ENCODE peak calls at places on chromosome 3, in nine cellular contexts. X is A549, Z is HepG2, F is upper lobe of left lung, D is tibial nerve, Y is stomach, E is SK-N-SH, V is transverse colon, L is suprapubic skin. T is an unnamed sample. For H3K4me1, the result is how much of the 10 kb centered on the place peaks cover.

GRCh38 chr3:66336358-66336766 is 115.6 kb downstream of the SLC25A26 start:
- DNase-seq in X (no peak), Z (no peak), F (no peak), D (no peak), Y (no peak), E (no peak), V (no peak), L (no peak), T (no peak)

GRCh38 chr3:140396110-140396509 is 281.8 kb upstream of the TRIM42 start:
- DNase-seq in X (no peak), Z (no peak), F (no peak), D (no peak), Y (no peak), E (no peak), V (no peak), L (no peak), T (no peak)

GRCh38 chr3:166743463-166744134 is 636.5 kb downstream of the ZBBX start:
- DNase-seq in X (no peak), Z (no peak), F (no peak), D (no peak), Y (no peak), E (no peak), V (no peak), L (no peak), T (no peak)

GRCh38 chr3:150114873-150115570 is 144.3 kb upstream of the PFN2 start:
- DNase-seq in X (no peak), Z (no peak), F (no peak), D (no peak), Y (no peak), E (no peak), V (no peak), L (no peak), T (no peak)

GRCh38 chr3:176798680-176799079 is 398.6 kb downstream of the TBL1XR1 start:
- DNase-seq in X (no peak), Z (no peak), F (no peak), D (no peak), Y (no peak), E (no peak), V (no peak), L (no peak), T (no peak)

GRCh38 chr3:33884204-33884561 is 85.8 kb downstream of the PDCD6IP start:
- DNase-seq in X (peak), Z (peak), F (no peak), D (no peak), Y (no peak), E (no peak), V (no peak), L (no peak), T (no peak)

GRCh38 chr3:62939707-62940106 is 64.5 kb upstream of the CADPS start:
- DNase-seq in X (no peak), Z (no peak), F (no peak), D (no peak), Y (no peak), E (no peak), V (peak), L (no peak), T (no peak)

GRCh38 chr3:66822059-66823009 is 175.8 kb upstream of the KBTBD8 start:
- DNase-seq in X (peak), Z (peak), F (peak), D (peak), Y (peak), E (peak), V (peak), L (peak), T (peak)

GRCh38 chr3:156382458-156383346 is 172.2 kb downstream of the SSR3 start:
- DNase-seq in X (peak), Z (peak), F (peak), D (no peak), Y (peak), E (no peak), V (peak), L (no peak), T (no peak)

GRCh38 chr3:149487598-149488197 is 13.2 kb downstream of the TM4SF4 start:
- DNase-seq in X (peak), Z (no peak), F (no peak), D (no peak), Y (no peak), E (no peak), V (peak), L (no peak), T (no peak)

GRCh38 chr3:139586420-139587017 is 47.0 kb upstream of the RBP1 start:
- DNase-seq in X (no peak), Z (no peak), F (no peak), D (no peak), Y (no peak), E (no peak), V (no peak), L (no peak), T (no peak)

GRCh38 chr3:176967525-176967924 is 229.8 kb downstream of the TBL1XR1 start:
- DNase-seq in X (peak), Z (no peak), F (no peak), D (no peak), Y (no peak), E (no peak), V (no peak), L (no peak), T (no peak)

GRCh38 chr3:50268703-50269451 is at the start of gene SEMA3B:
- DNase-seq in X (peak), Z (peak), F (peak), D (peak), Y (peak), E (no peak), V (peak), L (no peak), T (peak)

GRCh38 chr3:16124636-16125035 is 49.8 kb upstream of the GALNT15 start:
- DNase-seq in X (peak), Z (no peak), F (no peak), D (no peak), Y (no peak), E (no peak), V (no peak), L (no peak), T (no peak)

GRCh38 chr3:95333826-95334225 is 1271.0 kb downstream of the NSUN3 start:
- DNase-seq in X (no peak), Z (no peak), F (no peak), D (no peak), Y (no peak), E (no peak), V (no peak), L (no peak), T (no peak)

GRCh38 chr3:50612234-50612972 is 829 bp upstream of the CISH start:
- DNase-seq in X (no peak), Z (no peak), F (no peak), D (no peak), Y (no peak), E (no peak), V (no peak), L (no peak), T (no peak)

GRCh38 chr3:166955549-166955948 is 424.5 kb downstream of the ZBBX start:
- DNase-seq in X (no peak), Z (no peak), F (no peak), D (no peak), Y (no peak), E (no peak), V (no peak), L (no peak), T (no peak)

GRCh38 chr3:138124188-138124587 is 8.0 kb downstream of the A4GNT start:
- DNase-seq in X (no peak), Z (no peak), F (peak), D (no peak), Y (no peak), E (no peak), V (no peak), L (no peak), T (no peak)

GRCh38 chr3:123586131-123586530 is 1.3 kb upstream of the HACD2 start:
- DNase-seq in X (peak), Z (peak), F (peak), D (no peak), Y (peak), E (peak), V (peak), L (no peak), T (peak)

GRCh38 chr3:59149166-59149565 is 99.3 kb upstream of the CFAP20DC start:
- DNase-seq in X (no peak), Z (no peak), F (no peak), D (no peak), Y (no peak), E (no peak), V (no peak), L (no peak), T (no peak)

GRCh38 chr3:33403756-33404155 is 36.4 kb downstream of the UBP1 start:
- DNase-seq in X (no peak), Z (no peak), F (no peak), D (no peak), Y (no peak), E (no peak), V (no peak), L (no peak), T (no peak)

GRCh38 chr3:65039754-65040210 is 352.0 kb upstream of the ADAMTS9 start:
- DNase-seq in X (peak), Z (peak), F (no peak), D (no peak), Y (no peak), E (no peak), V (no peak), L (no peak), T (no peak)

GRCh38 chr3:13544293-13544831 is 4.6 kb upstream of the FBLN2 start:
- DNase-seq in X (peak), Z (no peak), F (no peak), D (no peak), Y (no peak), E (no peak), V (no peak), L (no peak), T (no peak)

GRCh38 chr3:155323063-155323666 is 29.7 kb upstream of the STRIT1 start:
- DNase-seq in X (peak), Z (peak), F (no peak), D (no peak), Y (no peak), E (peak), V (peak), L (no peak), T (no peak)

GRCh38 chr3:19065027-19065426 is 83.3 kb upstream of the KCNH8 start:
- DNase-seq in X (no peak), Z (peak), F (no peak), D (no peak), Y (no peak), E (peak), V (no peak), L (no peak), T (no peak)

GRCh38 chr3:108090066-108090700 is 648 bp downstream of the CD47 start:
- DNase-seq in X (peak), Z (no peak), F (peak), D (peak), Y (peak), E (no peak), V (peak), L (peak), T (no peak)

GRCh38 chr3:37144806-37145205 is 29.6 kb downstream of the LRRFIP2 start:
- DNase-seq in X (peak), Z (peak), F (no peak), D (no peak), Y (no peak), E (no peak), V (no peak), L (no peak), T (no peak)

GRCh38 chr3:158434412-158435038 is 136.5 kb upstream of the MLF1 start:
- DNase-seq in X (peak), Z (peak), F (peak), D (peak), Y (peak), E (peak), V (peak), L (no peak), T (peak)
- TF ChIP-seq EP300 in X (no peak), Z (no peak), F (no peak), D (no peak), Y (no peak), E (no peak), V (no peak), L (no peak), T (no peak)

GRCh38 chr3:185730550-185730949 is 94.3 kb downstream of the IGF2BP2 start:
- DNase-seq in X (no peak), Z (no peak), F (no peak), D (no peak), Y (no peak), E (no peak), V (no peak), L (no peak), T (no peak)

GRCh38 chr3:185734725-185735096 is 90.1 kb downstream of the IGF2BP2 start:
- DNase-seq in X (no peak), Z (no peak), F (no peak), D (no peak), Y (no peak), E (no peak), V (no peak), L (no peak), T (no peak)

GRCh38 chr3:185729335-185729715 is 95.5 kb downstream of the IGF2BP2 start:
- DNase-seq in X (peak), Z (no peak), F (no peak), D (no peak), Y (no peak), E (no peak), V (no peak), L (no peak), T (no peak)

GRCh38 chr3:185733980-185734724 is 90.7 kb downstream of the IGF2BP2 start:
- DNase-seq in X (peak), Z (peak), F (peak), D (no peak), Y (peak), E (peak), V (peak), L (no peak), T (peak)

GRCh38 chr3:185732782-185733181 is 92.1 kb downstream of the IGF2BP2 start:
- DNase-seq in X (no peak), Z (peak), F (no peak), D (no peak), Y (no peak), E (no peak), V (no peak), L (no peak), T (no peak)
- H3K4me1 ChIP-seq in X (half or more), Z (half or more), F (under half), D (under half), Y (under half), E (under half), V (under half), L (under half), T (under half)

DNA sequence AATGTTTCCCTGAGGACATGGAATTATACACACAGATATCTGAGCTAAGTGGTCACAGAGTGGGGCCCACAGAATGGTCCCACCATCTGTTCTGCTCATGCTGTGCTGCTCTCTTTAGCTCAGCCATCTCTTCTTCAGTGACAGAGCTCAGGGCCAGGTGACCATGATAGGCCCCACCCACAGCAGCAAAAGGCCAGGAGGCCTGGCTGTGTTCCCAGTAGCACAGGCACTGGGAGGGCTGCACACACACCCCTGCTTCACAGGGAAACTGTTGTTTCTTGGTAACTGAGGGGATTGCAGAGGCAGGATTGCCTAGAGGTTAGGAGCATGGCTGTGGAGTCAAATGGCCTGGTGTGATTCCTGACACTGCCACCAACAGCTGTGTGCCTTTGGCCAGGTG is 4.8 kb upstream of the FBXW12 start:
- DNase-seq in X (no peak), Z (no peak), F (no peak), D (no peak), Y (peak), E (peak), V (peak), L (no peak), T (no peak)
- TF ChIP-seq EP300 in X (no peak), Z (no peak), F (no peak), D (no peak), Y (no peak), E (no peak), V (no peak), L (no peak), T (no peak)

DNA sequence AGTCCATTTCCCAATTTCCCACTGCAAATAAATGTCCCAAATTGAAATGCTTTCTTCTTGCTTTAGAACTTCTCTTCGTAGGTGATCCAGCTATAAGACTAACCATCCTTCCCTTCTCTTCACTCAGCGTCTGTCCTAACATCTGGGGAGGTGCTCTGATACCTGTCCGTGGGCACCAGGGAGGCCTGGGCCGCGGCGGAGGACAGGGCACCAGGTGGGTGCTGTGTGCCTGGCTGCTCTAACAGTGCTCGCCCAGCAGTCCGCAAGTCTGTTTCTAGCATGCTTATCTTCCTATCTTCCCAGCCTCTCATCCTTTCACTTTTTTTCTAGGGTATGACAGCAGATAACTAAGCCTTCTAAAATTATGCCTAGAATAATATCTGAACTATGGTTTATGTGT is 37.3 kb downstream of the NKIRAS1 start:
- DNase-seq in X (no peak), Z (no peak), F (no peak), D (no peak), Y (no peak), E (no peak), V (no peak), L (no peak), T (no peak)
- H3K4me1 ChIP-seq in X (under half), Z (under half), F (under half), D (under half), Y (under half), E (under half), V (under half), L (under half), T (under half)

GRCh38 chr3:117979466-117979865 is 1055.2 kb downstream of the IGSF11 start:
- DNase-seq in X (no peak), Z (no peak), F (no peak), D (no peak), Y (no peak), E (no peak), V (no peak), L (no peak), T (no peak)
- TF ChIP-seq EP300 in X (no peak), Z (no peak), F (no peak), D (no peak), Y (no peak), E (no peak), V (no peak), L (no peak), T (no peak)

DNA sequence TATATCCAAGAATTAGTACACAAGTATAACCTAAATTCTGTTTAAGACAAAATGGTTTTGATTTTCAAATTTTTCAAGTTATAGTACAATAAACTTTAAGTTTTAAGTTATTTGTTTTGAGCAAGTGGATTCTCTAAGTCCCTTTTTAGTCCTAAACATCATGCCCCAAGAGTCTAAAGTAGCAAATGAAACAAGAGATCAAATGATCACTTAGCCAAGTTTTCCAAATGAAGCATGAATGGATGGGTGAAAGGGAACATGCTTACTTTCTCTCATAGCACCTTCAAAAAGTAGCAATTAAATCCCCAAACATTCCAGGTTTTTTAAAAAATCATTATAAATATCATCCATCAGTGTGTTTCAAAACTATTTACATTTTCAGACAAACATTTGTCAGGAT is 19.5 kb downstream of the DLG1 start:
- DNase-seq in X (no peak), Z (no peak), F (no peak), D (no peak), Y (no peak), E (no peak), V (no peak), L (no peak), T (no peak)
- H3K4me1 ChIP-seq in X (under half), Z (under half), F (under half), D (under half), Y (under half), E (under half), V (under half), L (under half), T (under half)

DNA sequence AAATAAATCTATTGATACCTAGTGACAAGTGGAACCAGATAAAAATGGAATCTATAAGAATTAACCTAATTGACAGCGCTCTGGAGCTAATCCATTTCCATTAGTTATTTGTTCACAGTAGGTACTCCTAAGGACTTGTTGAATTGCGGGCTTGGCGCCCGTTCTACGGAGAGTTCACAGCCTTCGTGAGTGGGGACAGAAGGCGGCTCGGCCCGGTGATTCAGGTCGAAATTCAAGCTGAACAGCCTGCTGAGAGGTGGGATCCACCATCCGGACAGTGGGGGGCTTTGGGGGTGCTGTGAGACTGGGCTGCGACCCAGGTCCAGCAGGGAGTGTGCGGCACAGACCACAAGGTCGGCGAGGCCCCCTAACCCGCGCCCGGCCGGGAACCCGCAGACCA is 779 bp upstream of the CTNNB1 start:
- DNase-seq in X (no peak), Z (peak), F (peak), D (peak), Y (peak), E (no peak), V (peak), L (peak), T (peak)
- TF ChIP-seq EP300 in X (no peak), Z (no peak), F (no peak), D (no peak), Y (no peak), E (no peak), V (no peak), L (no peak), T (no peak)

GRCh38 chr3:197008436-197009209 is 21.0 kb downstream of the MELTF start:
- DNase-seq in X (no peak), Z (no peak), F (no peak), D (no peak), Y (no peak), E (no peak), V (no peak), L (no peak), T (no peak)
- H3K4me1 ChIP-seq in X (under half), Z (under half), F (under half), D (under half), Y (under half), E (under half), V (under half), L (under half), T (under half)

DNA sequence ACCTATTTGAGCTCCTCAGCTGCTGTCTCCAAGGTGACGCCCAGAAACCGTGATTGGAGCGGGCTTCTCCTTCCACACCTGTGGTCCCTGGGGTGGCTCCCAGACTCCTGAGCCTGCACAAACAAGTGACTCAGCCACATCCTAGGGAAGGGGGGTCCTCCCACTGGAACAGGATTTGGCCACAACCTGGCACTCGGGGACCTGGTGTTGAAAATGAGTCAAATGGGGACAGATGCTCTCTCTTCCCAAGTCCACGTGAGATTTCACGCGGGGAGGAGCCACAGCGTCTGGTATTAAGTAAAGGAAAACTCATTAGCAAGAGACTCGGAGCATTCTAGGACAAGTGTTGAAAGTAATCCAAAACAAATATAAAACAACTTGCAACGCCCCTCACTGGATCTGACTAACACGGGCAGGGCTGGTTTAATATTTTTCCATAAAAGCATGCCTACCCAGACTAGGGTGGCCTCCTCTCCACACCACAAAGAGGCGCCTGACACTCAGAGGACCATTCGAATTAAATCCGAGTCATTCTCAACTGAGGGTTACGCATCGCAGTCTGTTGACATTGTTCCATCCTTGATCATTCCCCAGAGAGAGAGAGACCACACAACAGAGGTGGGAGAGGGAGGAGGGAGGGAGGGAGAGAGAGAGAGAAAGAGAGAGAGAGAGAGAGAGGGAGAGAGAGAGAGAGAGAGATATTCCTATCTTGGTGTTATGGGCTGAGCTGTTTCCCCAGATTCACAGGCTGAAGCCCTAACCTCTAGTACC is 74.4 kb downstream of the MGLL start:
- DNase-seq in X (peak), Z (no peak), F (peak), D (peak), Y (peak), E (no peak), V (peak), L (peak), T (peak)
- TF ChIP-seq EP300 in X (peak), Z (no peak), F (no peak), D (peak), Y (no peak), E (no peak), V (no peak), L (no peak), T (no peak)